ENCODE peak calls at places on chromosomes 1 and 21, in six cellular contexts. One of them, this sample, is unnamed. For H3K27me3, the result is how much of the 10 kb centered on the place peaks cover.

GRCh38 chr1:228152918-228153258 is 3.2 kb downstream of the GJC2 start:
- DNase-seq in transverse colon: no peak
- DNase-seq in IMR-90: no peak
- DNase-seq in stomach: no peak
- DNase-seq in adrenal gland: peak
- DNase-seq in uterus: peak
- DNase-seq in this sample: no peak

GRCh38 chr1:9009438-9010366 is 16.5 kb downstream of the SLC2A7 start:
- DNase-seq in stomach: peak
- DNase-seq in adrenal gland: no peak
- DNase-seq in IMR-90: peak
- DNase-seq in transverse colon: peak
- DNase-seq in uterus: no peak
- DNase-seq in this sample: no peak

GRCh38 chr1:16447641-16448040 is 7.1 kb downstream of the NECAP2 start:
- DNase-seq in adrenal gland: no peak
- DNase-seq in uterus: no peak
- DNase-seq in stomach: no peak
- DNase-seq in transverse colon: no peak
- DNase-seq in IMR-90: no peak
- DNase-seq in this sample: no peak

GRCh38 chr1:168136709-168137514 is at the start of gene GPR161:
- DNase-seq in uterus: peak
- DNase-seq in IMR-90: peak
- DNase-seq in adrenal gland: peak
- DNase-seq in transverse colon: peak
- DNase-seq in stomach: peak
- DNase-seq in this sample: no peak

GRCh38 chr1:168469690-168470089 is 74.1 kb downstream of the XCL2 start:
- DNase-seq in IMR-90: peak
- DNase-seq in adrenal gland: peak
- DNase-seq in transverse colon: peak
- DNase-seq in uterus: peak
- DNase-seq in stomach: peak
- DNase-seq in this sample: peak

GRCh38 chr1:110566836-110567235 is 39.3 kb downstream of the KCNA2 start:
- DNase-seq in adrenal gland: no peak
- DNase-seq in uterus: no peak
- DNase-seq in IMR-90: no peak
- DNase-seq in stomach: no peak
- DNase-seq in transverse colon: no peak
- DNase-seq in this sample: no peak

GRCh38 chr1:115114308-115114707 is 25.0 kb upstream of the TSPAN2 start:
- DNase-seq in uterus: no peak
- DNase-seq in IMR-90: no peak
- DNase-seq in stomach: no peak
- DNase-seq in transverse colon: no peak
- DNase-seq in adrenal gland: no peak
- DNase-seq in this sample: no peak

GRCh38 chr1:3015744-3016143 is 5.5 kb upstream of the ACTRT2 start:
- DNase-seq in adrenal gland: no peak
- DNase-seq in uterus: peak
- DNase-seq in stomach: no peak
- DNase-seq in IMR-90: no peak
- DNase-seq in transverse colon: peak
- DNase-seq in this sample: peak

GRCh38 chr1:77413541-77414335 is 131.9 kb downstream of the AK5 start:
- DNase-seq in transverse colon: no peak
- DNase-seq in IMR-90: no peak
- DNase-seq in adrenal gland: no peak
- DNase-seq in stomach: no peak
- DNase-seq in uterus: no peak
- DNase-seq in this sample: no peak

GRCh38 chr1:244254467-244254866 is 197.2 kb downstream of the ADSS2 start:
- DNase-seq in stomach: no peak
- DNase-seq in adrenal gland: peak
- DNase-seq in uterus: no peak
- DNase-seq in transverse colon: peak
- DNase-seq in IMR-90: no peak
- DNase-seq in this sample: no peak

GRCh38 chr1:229407206-229408026 is 26.5 kb downstream of the ACTA1 start:
- DNase-seq in adrenal gland: no peak
- DNase-seq in IMR-90: no peak
- DNase-seq in uterus: no peak
- DNase-seq in transverse colon: no peak
- DNase-seq in stomach: no peak
- DNase-seq in this sample: no peak

GRCh38 chr1:184685116-184685515 is 69.5 kb downstream of the EDEM3 start:
- DNase-seq in IMR-90: no peak
- DNase-seq in transverse colon: peak
- DNase-seq in adrenal gland: peak
- DNase-seq in uterus: no peak
- DNase-seq in stomach: peak
- DNase-seq in this sample: no peak

GRCh38 chr21:45972716-45973474 is 8.7 kb upstream of the COL6A1 start:
- DNase-seq in uterus: peak
- DNase-seq in adrenal gland: peak
- DNase-seq in transverse colon: peak
- DNase-seq in stomach: no peak
- DNase-seq in IMR-90: peak
- DNase-seq in this sample: peak

GRCh38 chr1:154703207-154703606 is 95.2 kb upstream of the ADAR start:
- DNase-seq in stomach: no peak
- DNase-seq in uterus: no peak
- DNase-seq in adrenal gland: no peak
- DNase-seq in IMR-90: no peak
- DNase-seq in transverse colon: no peak
- DNase-seq in this sample: no peak

GRCh38 chr1:154710091-154710490 is 102.1 kb upstream of the ADAR start:
- DNase-seq in uterus: no peak
- DNase-seq in IMR-90: no peak
- DNase-seq in adrenal gland: no peak
- DNase-seq in stomach: no peak
- DNase-seq in transverse colon: no peak
- DNase-seq in this sample: no peak

GRCh38 chr1:154705544-154705943 is 97.6 kb upstream of the ADAR start:
- DNase-seq in IMR-90: no peak
- DNase-seq in stomach: no peak
- DNase-seq in transverse colon: no peak
- DNase-seq in uterus: no peak
- DNase-seq in adrenal gland: no peak
- DNase-seq in this sample: no peak

GRCh38 chr1:154707901-154708514 is 100.0 kb upstream of the ADAR start:
- DNase-seq in uterus: no peak
- DNase-seq in transverse colon: no peak
- DNase-seq in IMR-90: peak
- DNase-seq in stomach: no peak
- DNase-seq in adrenal gland: no peak
- DNase-seq in this sample: no peak

GRCh38 chr1:154706851-154707250 is 98.9 kb upstream of the ADAR start:
- DNase-seq in transverse colon: no peak
- DNase-seq in IMR-90: no peak
- DNase-seq in adrenal gland: no peak
- DNase-seq in uterus: no peak
- DNase-seq in stomach: no peak
- DNase-seq in this sample: no peak
- H3K27me3 ChIP-seq in transverse colon: under half
- H3K27me3 ChIP-seq in IMR-90: half or more
- H3K27me3 ChIP-seq in adrenal gland: under half
- H3K27me3 ChIP-seq in uterus: under half
- H3K27me3 ChIP-seq in stomach: under half
- H3K27me3 ChIP-seq in this sample: under half

GRCh38 chr1:102262994-102263393 is 266.3 kb upstream of the OLFM3 start:
- DNase-seq in stomach: no peak
- DNase-seq in IMR-90: no peak
- DNase-seq in adrenal gland: no peak
- DNase-seq in uterus: no peak
- DNase-seq in transverse colon: no peak
- DNase-seq in this sample: no peak
- TF ChIP-seq POLR2A in stomach: no peak
- TF ChIP-seq POLR2A in IMR-90: no peak
- TF ChIP-seq POLR2A in adrenal gland: no peak
- TF ChIP-seq POLR2A in uterus: no peak
- TF ChIP-seq POLR2A in transverse colon: no peak
- TF ChIP-seq POLR2A in this sample: no peak

GRCh38 chr1:220251272-220251671 is 21.0 kb downstream of the RAB3GAP2 start:
- DNase-seq in uterus: no peak
- DNase-seq in transverse colon: no peak
- DNase-seq in IMR-90: no peak
- DNase-seq in stomach: no peak
- DNase-seq in adrenal gland: no peak
- DNase-seq in this sample: no peak

GRCh38 chr1:220249522-220249921 is 22.7 kb downstream of the RAB3GAP2 start:
- DNase-seq in IMR-90: no peak
- DNase-seq in adrenal gland: no peak
- DNase-seq in stomach: no peak
- DNase-seq in uterus: no peak
- DNase-seq in transverse colon: no peak
- DNase-seq in this sample: no peak

DNA sequence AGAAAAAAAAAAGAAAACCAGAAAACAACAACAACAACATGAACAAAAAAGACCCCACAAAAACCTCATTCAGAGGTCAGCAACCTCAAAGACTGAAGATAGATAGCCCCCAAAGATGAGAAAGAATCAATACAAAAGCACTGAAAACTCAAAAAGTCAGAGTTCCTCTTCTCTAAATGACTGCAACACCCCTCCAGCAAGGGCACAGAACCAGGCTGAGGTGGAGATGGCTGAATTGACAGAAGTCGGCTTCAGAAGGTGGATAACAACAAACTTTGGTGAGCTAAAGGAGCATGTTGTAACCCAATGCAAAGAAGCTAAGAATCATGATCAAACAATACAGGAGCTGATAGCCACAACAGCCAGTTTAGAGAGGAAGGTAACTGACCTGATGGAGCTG is 17.0 kb downstream of the RAB3GAP2 start:
- DNase-seq in IMR-90: no peak
- DNase-seq in stomach: no peak
- DNase-seq in uterus: no peak
- DNase-seq in adrenal gland: no peak
- DNase-seq in transverse colon: no peak
- DNase-seq in this sample: no peak
- H3K27ac ChIP-seq in IMR-90: no peak
- H3K27ac ChIP-seq in stomach: no peak
- H3K27ac ChIP-seq in uterus: no peak
- H3K27ac ChIP-seq in adrenal gland: no peak
- H3K27ac ChIP-seq in transverse colon: no peak
- H3K27ac ChIP-seq in this sample: no peak

GRCh38 chr1:160639652-160640051 is 7.2 kb downstream of the SLAMF1 start:
- DNase-seq in transverse colon: peak
- DNase-seq in uterus: no peak
- DNase-seq in stomach: peak
- DNase-seq in adrenal gland: no peak
- DNase-seq in IMR-90: no peak
- DNase-seq in this sample: no peak
- H3K27me3 ChIP-seq in transverse colon: under half
- H3K27me3 ChIP-seq in uterus: under half
- H3K27me3 ChIP-seq in stomach: under half
- H3K27me3 ChIP-seq in adrenal gland: under half
- H3K27me3 ChIP-seq in IMR-90: under half
- H3K27me3 ChIP-seq in this sample: under half

GRCh38 chr1:182495002-182495401 is 45.1 kb downstream of the RGSL1 start:
- DNase-seq in uterus: no peak
- DNase-seq in transverse colon: no peak
- DNase-seq in IMR-90: no peak
- DNase-seq in stomach: no peak
- DNase-seq in adrenal gland: no peak
- DNase-seq in this sample: no peak
- TF ChIP-seq POLR2A in uterus: no peak
- TF ChIP-seq POLR2A in transverse colon: no peak
- TF ChIP-seq POLR2A in IMR-90: no peak
- TF ChIP-seq POLR2A in stomach: no peak
- TF ChIP-seq POLR2A in adrenal gland: no peak
- TF ChIP-seq POLR2A in this sample: no peak

GRCh38 chr1:66356605-66357004 is 177.3 kb upstream of the SGIP1 start:
- DNase-seq in adrenal gland: no peak
- DNase-seq in IMR-90: no peak
- DNase-seq in stomach: no peak
- DNase-seq in transverse colon: no peak
- DNase-seq in uterus: no peak
- DNase-seq in this sample: no peak
- H3K27ac ChIP-seq in adrenal gland: no peak
- H3K27ac ChIP-seq in IMR-90: no peak
- H3K27ac ChIP-seq in stomach: no peak
- H3K27ac ChIP-seq in transverse colon: no peak
- H3K27ac ChIP-seq in uterus: no peak
- H3K27ac ChIP-seq in this sample: no peak

DNA sequence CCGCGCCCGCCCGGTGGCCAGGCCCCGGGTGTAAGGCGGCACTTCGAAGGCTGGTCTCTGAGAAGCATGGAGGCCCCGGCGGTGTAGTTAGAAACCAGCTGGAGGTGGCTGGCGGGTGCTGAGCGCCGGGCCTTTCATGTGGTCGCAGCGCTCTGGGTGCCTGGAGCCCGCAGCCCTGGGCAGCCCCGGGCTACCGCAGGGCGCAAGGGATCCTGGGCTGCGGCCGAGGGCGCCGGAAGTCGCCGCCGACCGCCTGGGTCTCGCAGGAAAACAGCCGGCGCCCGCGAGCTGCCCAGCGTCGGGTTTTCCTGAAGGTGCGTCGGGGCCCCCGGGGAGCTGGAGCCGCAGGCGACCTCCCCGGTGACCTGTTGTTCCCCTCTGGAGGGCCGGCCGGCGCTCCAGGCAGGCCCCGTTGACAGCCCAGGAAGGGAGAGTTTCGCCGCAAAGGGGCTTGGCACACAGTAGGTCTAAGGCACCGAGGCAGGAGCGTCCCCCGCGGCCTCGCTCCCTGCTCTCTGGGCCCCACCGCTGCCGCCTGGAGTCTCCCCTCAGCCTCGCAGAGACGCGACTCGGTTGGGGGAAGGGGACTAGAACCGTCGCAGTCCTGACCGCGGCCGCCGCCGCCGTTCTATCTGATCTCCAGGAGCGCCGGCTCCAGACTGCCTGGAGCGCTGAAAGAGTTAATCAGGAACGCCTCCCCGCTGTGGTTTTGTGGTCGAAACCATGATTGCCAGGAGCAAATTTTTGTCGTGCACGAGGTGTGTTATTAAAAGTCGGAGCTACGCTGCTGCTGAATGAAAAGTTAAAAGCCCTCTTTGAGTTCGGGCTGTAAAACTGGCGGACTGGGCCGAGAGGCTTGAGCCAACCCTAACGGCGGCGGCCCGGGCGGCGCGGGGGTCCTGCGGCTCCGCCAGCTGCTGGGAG is 2.8 kb downstream of the GRHL3 start:
- DNase-seq in adrenal gland: peak
- DNase-seq in stomach: peak
- DNase-seq in uterus: peak
- DNase-seq in IMR-90: peak
- DNase-seq in transverse colon: peak
- DNase-seq in this sample: peak
- H3K27me3 ChIP-seq in adrenal gland: under half
- H3K27me3 ChIP-seq in stomach: under half
- H3K27me3 ChIP-seq in uterus: under half
- H3K27me3 ChIP-seq in IMR-90: half or more
- H3K27me3 ChIP-seq in transverse colon: under half
- H3K27me3 ChIP-seq in this sample: under half

This sample was measured in breast epithelium.